ENCODE peak calls at places on chromosomes 6 and 20, in nine cellular contexts. S is upper lobe of right lung; Y is PC-9; T is adrenal gland; P is mesendoderm; W is Peyer's patch; X is CD4-positive, CD25-positive, alpha-beta regulatory T cell; F is H9; U is mesenchymal stem cell. Q is an unnamed sample. For H3K4me1, the result is how much of the 10 kb centered on the place peaks cover.

GRCh38 chr6:84740385-84740784 is 24.0 kb downstream of the TBX18 start:
- DNase-seq in S (no peak), Y (no peak), T (no peak), P (no peak), W (no peak), X (no peak), F (no peak), U (no peak), Q (no peak)

GRCh38 chr6:2819891-2820814 is 21.5 kb downstream of the SERPINB1 start:
- DNase-seq in S (no peak), Y (no peak), T (no peak), P (no peak), W (no peak), X (no peak), F (no peak), U (no peak), Q (no peak)

GRCh38 chr20:53706511-53707031 is 112.9 kb upstream of the ZNF217 start:
- DNase-seq in S (no peak), Y (no peak), T (no peak), P (no peak), W (no peak), X (peak), F (no peak), U (peak), Q (no peak)

GRCh38 chr20:6583134-6583738 is 184.2 kb upstream of the BMP2 start:
- DNase-seq in S (peak), Y (peak), T (peak), P (peak), W (peak), X (no peak), F (peak), U (peak), Q (no peak)

GRCh38 chr6:15491255-15491985 is 171.4 kb downstream of the DTNBP1 start:
- DNase-seq in S (no peak), Y (peak), T (peak), P (peak), W (peak), X (peak), F (peak), U (peak), Q (peak)

GRCh38 chr20:49275634-49276033 is 2.2 kb downstream of the ZNFX1 start:
- DNase-seq in S (no peak), Y (peak), T (no peak), P (no peak), W (no peak), X (no peak), F (no peak), U (no peak), Q (no peak)

GRCh38 chr6:70312165-70312564 is 9.3 kb upstream of the COL9A1 start:
- DNase-seq in S (no peak), Y (peak), T (no peak), P (peak), W (no peak), X (no peak), F (no peak), U (peak), Q (no peak)

GRCh38 chr6:146913842-146914562 is 290.2 kb upstream of the STXBP5 start:
- DNase-seq in S (peak), Y (peak), T (peak), P (peak), W (peak), X (no peak), F (peak), U (peak), Q (peak)

GRCh38 chr6:130624046-130624445 is 203.2 kb upstream of the SMLR1 start:
- DNase-seq in S (no peak), Y (no peak), T (no peak), P (no peak), W (no peak), X (no peak), F (no peak), U (peak), Q (no peak)

GRCh38 chr20:31861346-31862156 is 8.8 kb downstream of the DUSP15 start:
- DNase-seq in S (peak), Y (peak), T (peak), P (peak), W (peak), X (peak), F (peak), U (peak), Q (no peak)

GRCh38 chr20:5270608-5271007 is 46.1 kb downstream of the PROKR2 start:
- DNase-seq in S (no peak), Y (no peak), T (no peak), P (no peak), W (no peak), X (no peak), F (peak), U (no peak), Q (no peak)

GRCh38 chr20:56817780-56818675 is 188.9 kb downstream of the TFAP2C start:
- DNase-seq in S (no peak), Y (no peak), T (no peak), P (no peak), W (no peak), X (no peak), F (no peak), U (no peak), Q (no peak)

GRCh38 chr6:158797331-158798202 is 21.6 kb downstream of the EZR start:
- DNase-seq in S (no peak), Y (no peak), T (no peak), P (no peak), W (no peak), X (no peak), F (no peak), U (peak), Q (no peak)
- H3K4me1 ChIP-seq in S (half or more), Y (half or more), T (half or more), P (under half), W (half or more), X (half or more), F (under half), U (under half), Q (under half)

DNA sequence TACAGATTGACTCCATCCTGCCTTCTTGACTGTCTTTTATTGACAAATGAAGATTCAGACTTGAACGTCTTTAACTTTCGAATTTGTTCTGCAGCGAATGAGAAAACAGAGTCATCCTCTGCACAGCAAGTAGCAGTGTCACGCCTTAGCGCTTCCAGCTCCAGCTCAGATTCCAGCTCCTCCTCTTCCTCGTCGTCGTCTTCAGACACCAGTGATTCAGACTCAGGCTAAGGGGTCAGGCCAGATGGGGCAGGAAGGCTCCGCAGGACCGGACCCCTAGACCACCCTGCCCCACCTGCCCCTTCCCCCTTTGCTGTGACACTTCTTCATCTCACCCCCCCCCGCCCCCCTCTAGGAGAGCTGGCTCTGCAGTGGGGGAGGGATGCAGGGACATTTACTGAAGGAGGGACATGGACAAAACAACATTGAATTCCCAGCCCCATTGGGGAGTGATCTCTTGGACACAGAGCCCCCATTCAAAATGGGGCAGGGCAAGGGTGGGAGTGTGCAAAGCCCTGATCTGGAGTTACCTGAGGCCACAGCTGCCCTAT is 12.2 kb downstream of the BRD2 start:
- DNase-seq in S (no peak), Y (no peak), T (no peak), P (no peak), W (no peak), X (no peak), F (no peak), U (no peak), Q (no peak)
- H3K4me1 ChIP-seq in S (under half), Y (under half), T (under half), P (under half), W (half or more), X (under half), F (under half), U (under half), Q (under half)

GRCh38 chr20:51382111-51382985 is 160.2 kb downstream of the NFATC2 start:
- DNase-seq in S (peak), Y (no peak), T (no peak), P (no peak), W (no peak), X (no peak), F (no peak), U (no peak), Q (no peak)

GRCh38 chr20:51379601-51380341 is 162.7 kb downstream of the NFATC2 start:
- DNase-seq in S (peak), Y (no peak), T (no peak), P (peak), W (no peak), X (no peak), F (no peak), U (no peak), Q (no peak)

GRCh38 chr20:51381557-51381956 is 161.0 kb downstream of the NFATC2 start:
- DNase-seq in S (peak), Y (no peak), T (no peak), P (peak), W (no peak), X (no peak), F (no peak), U (no peak), Q (no peak)

GRCh38 chr20:51378171-51378928 is 164.2 kb downstream of the NFATC2 start:
- DNase-seq in S (peak), Y (no peak), T (no peak), P (peak), W (no peak), X (no peak), F (peak), U (no peak), Q (no peak)

DNA sequence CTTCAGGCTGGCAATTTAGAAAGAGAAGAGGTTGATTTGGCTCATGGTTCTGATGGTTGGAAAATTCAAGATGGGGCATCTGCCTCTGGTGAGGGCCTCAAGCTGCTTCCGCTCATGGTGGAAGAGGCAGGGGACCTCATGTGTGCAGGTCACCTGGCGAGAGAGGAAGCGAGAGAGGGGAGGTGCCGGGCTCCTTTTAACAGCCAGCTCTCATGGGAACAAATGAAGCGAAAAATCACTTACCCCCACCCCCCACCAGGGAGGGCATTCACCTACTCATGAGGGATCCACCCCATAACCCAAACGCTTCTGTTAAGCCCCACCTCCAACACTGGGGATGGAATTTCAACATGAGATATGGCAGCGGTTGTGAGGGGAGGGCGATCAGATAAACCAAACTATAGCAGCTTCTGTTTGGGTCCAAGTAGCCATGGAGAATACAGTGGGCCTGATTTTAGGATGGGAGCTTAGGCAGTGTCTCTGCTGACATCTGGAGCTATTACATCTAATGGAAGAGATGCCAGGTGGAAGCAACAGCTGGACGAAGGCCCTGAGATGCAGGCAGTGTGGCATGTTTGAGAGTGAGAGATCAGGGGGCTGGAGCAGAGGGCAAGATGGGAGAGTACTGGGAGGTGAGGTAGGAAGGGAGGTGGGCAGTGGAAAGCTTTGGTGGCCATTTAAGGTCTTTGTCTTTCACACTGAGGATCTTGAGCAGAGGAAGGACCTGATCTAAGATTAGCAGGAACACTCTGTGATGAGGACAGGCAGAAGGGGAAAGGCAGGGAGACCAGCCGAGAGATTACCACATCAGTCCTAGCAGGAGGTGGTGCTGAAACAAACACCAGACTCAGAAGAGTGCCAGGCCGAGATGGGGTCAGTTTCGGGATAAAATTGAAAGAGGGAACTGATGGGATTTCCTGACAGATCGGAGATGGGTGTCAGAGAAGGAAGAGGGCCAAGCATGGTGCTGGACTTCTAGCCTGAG is 161.8 kb downstream of the NFATC2 start:
- DNase-seq in S (peak), Y (no peak), T (no peak), P (peak), W (no peak), X (no peak), F (no peak), U (no peak), Q (no peak)
- H3K4me1 ChIP-seq in S (under half), Y (under half), T (under half), P (under half), W (under half), X (under half), F (under half), U (under half), Q (under half)

GRCh38 chr20:25041813-25042530 is 16.0 kb downstream of the ACSS1 start:
- DNase-seq in S (peak), Y (no peak), T (no peak), P (no peak), W (no peak), X (no peak), F (no peak), U (no peak), Q (no peak)
- H3K4me1 ChIP-seq in S (half or more), Y (under half), T (under half), P (under half), W (half or more), X (under half), F (under half), U (under half), Q (half or more)

GRCh38 chr6:24720604-24721460 is 1.9 kb upstream of the C6orf62 start:
- DNase-seq in S (peak), Y (peak), T (peak), P (peak), W (peak), X (peak), F (peak), U (peak), Q (peak)
- H3K4me1 ChIP-seq in S (under half), Y (under half), T (under half), P (under half), W (under half), X (under half), F (under half), U (under half), Q (under half)

DNA sequence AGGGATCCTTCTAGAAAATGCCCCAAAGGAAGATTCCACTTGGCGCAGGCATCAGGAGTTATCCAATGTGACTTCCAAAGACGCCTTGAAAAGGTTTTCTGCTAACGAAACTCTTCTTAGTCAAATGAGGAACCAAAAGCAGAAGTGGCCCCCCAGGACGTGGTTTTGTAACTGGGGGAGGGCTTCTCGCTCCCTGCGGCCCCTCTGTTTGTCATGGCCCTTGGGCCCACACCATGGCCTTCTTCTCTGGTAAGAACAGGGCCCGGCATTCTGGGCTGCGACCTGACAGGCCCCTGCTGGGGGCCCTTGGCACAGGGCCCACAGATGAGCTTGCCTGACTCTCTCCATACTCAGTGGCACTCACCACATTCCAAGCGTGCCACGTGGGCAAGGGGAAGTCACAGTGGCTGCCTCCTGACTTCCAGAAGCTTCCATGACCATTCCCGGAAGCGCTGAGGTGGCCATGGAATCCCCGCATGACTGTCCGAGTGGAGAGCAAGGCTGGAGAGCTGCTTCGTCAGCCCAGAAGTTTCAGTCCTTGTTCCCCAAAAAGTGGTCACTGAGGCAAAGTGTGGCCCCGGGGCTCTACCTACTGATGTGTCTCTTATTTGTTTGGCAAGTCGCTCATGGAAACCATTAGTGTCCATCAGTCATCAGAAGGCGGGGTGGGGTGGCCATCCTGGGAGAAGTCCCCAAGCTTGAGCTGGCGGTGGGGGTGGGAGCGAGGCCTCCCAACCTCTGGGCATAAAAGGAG is 881 bp upstream of the CTSZ start:
- DNase-seq in S (peak), Y (no peak), T (peak), P (no peak), W (peak), X (no peak), F (no peak), U (no peak), Q (peak)
- H3K4me1 ChIP-seq in S (under half), Y (half or more), T (under half), P (under half), W (under half), X (under half), F (under half), U (under half), Q (under half)

GRCh38 chr20:50820515-50821256 is 25.8 kb downstream of the BCAS4 start:
- DNase-seq in S (no peak), Y (no peak), T (no peak), P (peak), W (no peak), X (no peak), F (no peak), U (no peak), Q (no peak)

GRCh38 chr20:50821994-50822393 is 27.1 kb downstream of the BCAS4 start:
- DNase-seq in S (no peak), Y (no peak), T (no peak), P (no peak), W (no peak), X (no peak), F (no peak), U (no peak), Q (no peak)

GRCh38 chr20:50823319-50823718 is 28.5 kb downstream of the BCAS4 start:
- DNase-seq in S (no peak), Y (no peak), T (no peak), P (no peak), W (no peak), X (no peak), F (no peak), U (no peak), Q (no peak)

GRCh38 chr20:50819344-50819743 is 24.5 kb downstream of the BCAS4 start:
- DNase-seq in S (no peak), Y (no peak), T (no peak), P (no peak), W (no peak), X (no peak), F (no peak), U (no peak), Q (no peak)

GRCh38 chr20:50821257-50821921 is 26.5 kb downstream of the BCAS4 start:
- DNase-seq in S (no peak), Y (no peak), T (no peak), P (no peak), W (no peak), X (no peak), F (no peak), U (no peak), Q (no peak)
- H3K4me1 ChIP-seq in S (under half), Y (under half), T (under half), P (under half), W (under half), X (under half), F (under half), U (under half), Q (under half)

DNA sequence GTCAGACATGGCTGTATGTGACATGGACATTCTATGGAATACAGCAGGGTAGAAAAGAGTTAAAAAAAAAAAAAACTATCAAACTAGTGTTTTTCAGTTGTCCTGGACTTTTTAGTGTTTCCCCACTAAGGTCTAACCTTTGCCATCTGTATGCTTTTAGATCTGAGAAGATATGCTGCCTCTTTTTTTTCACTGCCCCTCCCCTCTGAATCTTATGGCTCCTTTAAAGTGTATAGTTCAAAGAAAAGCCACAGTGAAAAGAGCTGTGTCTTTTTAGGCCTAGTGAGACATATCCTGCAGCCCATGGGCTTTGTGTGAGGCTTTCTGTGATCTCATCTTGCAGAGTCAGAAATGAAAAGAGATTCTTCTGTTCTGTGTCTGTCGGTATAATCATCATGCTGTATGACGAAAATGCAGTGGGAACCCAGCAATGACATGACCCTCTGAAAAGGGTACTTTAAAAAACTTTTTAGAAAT is 29.3 kb downstream of the ADGRG6 start:
- DNase-seq in S (no peak), Y (no peak), T (no peak), P (no peak), W (no peak), X (no peak), F (no peak), U (peak), Q (no peak)
- H3K4me1 ChIP-seq in S (under half), Y (under half), T (under half), P (under half), W (under half), X (under half), F (under half), U (under half), Q (under half)

Q was measured in tibial artery.